ENCODE peak calls at places on chromosome 17, in five cellular contexts. U is stimulated activated naive CD4-positive, alpha-beta T cell; V is activated naive CD4-positive, alpha-beta T cell; N is B cell; K is GM12878. L is an unnamed sample.
A peak's percentile ranks its signal among the peaks of the same experiment; 100 is the strongest.

GRCh38 chr17:29151567-29151966 is 28.6 kb downstream of the MYO18A start:
- DNase-seq in K (no peak), N (no peak), V (no peak), U (no peak), L (no peak)

GRCh38 chr17:46063239-46063638 is 64.2 kb downstream of the STH start:
- DNase-seq in K (no peak), V (no peak), U (no peak), N (no peak), L (no peak)

GRCh38 chr17:50192116-50192872 is 9.1 kb downstream of the COL1A1 start:
- DNase-seq in U (no peak), V (no peak), N (no peak), K (no peak), L (no peak)

GRCh38 chr17:58917228-58917627 is 161.6 kb downstream of the PPM1E start:
- DNase-seq in V (no peak), K (no peak), N (no peak), U (no peak), L (no peak)

GRCh38 chr17:14886200-14886739 is 378.9 kb downstream of the PMP22 start:
- DNase-seq in V (no peak), N (no peak), K (no peak), U (no peak), L (no peak)

GRCh38 chr17:3993493-3994220 is 29.4 kb upstream of the ATP2A3 start:
- DNase-seq in N (no peak), V (no peak), K (peak; percentile 63), U (no peak), L (no peak)

GRCh38 chr17:10698116-10698818 is 873 bp downstream of the ADPRM start:
- DNase-seq in U (no peak), V (no peak), N (peak; percentile 6), K (no peak), L (no peak)

GRCh38 chr17:43092891-43093290 is 32.3 kb downstream of the BRCA1 start:
- DNase-seq in K (no peak), N (no peak), U (no peak), V (no peak), L (no peak)

GRCh38 chr17:79831367-79832210 is 7.7 kb downstream of the CBX4 start:
- DNase-seq in K (no peak), U (no peak), V (no peak), N (no peak), L (no peak)

GRCh38 chr17:50758989-50759544 is 8.3 kb downstream of the ANKRD40CL start:
- DNase-seq in V (no peak), N (no peak), K (no peak), U (no peak), L (no peak)

GRCh38 chr17:64146418-64147109 is 16.6 kb upstream of the ERN1 start:
- DNase-seq in N (no peak), V (peak; percentile 50), K (no peak), U (peak; percentile 55), L (peak; percentile 58)

GRCh38 chr17:7862692-7863437 is 5.1 kb downstream of the CYB5D1 start:
- DNase-seq in U (peak; percentile 38), K (no peak), V (no peak), N (peak; percentile 66), L (no peak)

GRCh38 chr17:80259642-80260535 is 763 bp upstream of the RNF213 start:
- DNase-seq in N (peak; percentile 89), U (peak; percentile 76), K (no peak), V (peak; percentile 48), L (peak; percentile 77)

GRCh38 chr17:50114849-50115357 is 15.1 kb downstream of the SAMD14 start:
- DNase-seq in V (no peak), K (no peak), N (peak; percentile 52), U (no peak), L (no peak)

GRCh38 chr17:65850486-65850885 is 289.0 kb upstream of the AXIN2 start:
- DNase-seq in U (no peak), N (no peak), V (no peak), K (peak; percentile 19), L (no peak)

GRCh38 chr17:50129303-50129945 is 536 bp downstream of the SAMD14 start:
- DNase-seq in N (peak; percentile 62), V (peak; percentile 13), U (peak; percentile 22), K (no peak), L (no peak)

GRCh38 chr17:6420173-6420641 is 14.7 kb downstream of the AIPL1 start:
- DNase-seq in N (no peak), V (no peak), K (no peak), U (no peak), L (no peak)

GRCh38 chr17:44775136-44775837 is 16.5 kb downstream of the ADAM11 start:
- DNase-seq in N (peak; percentile 95), V (peak; percentile 93), K (peak; percentile 91), U (peak; percentile 97), L (peak; percentile 94)

GRCh38 chr17:44911133-44912001 is 3.9 kb downstream of the GFAP start:
- DNase-seq in N (peak; percentile 44), V (peak; percentile 9), U (peak; percentile 8), K (no peak), L (peak; percentile 20)

GRCh38 chr17:72311004-72311403 is 190.2 kb downstream of the SOX9 start:
- DNase-seq in U (no peak), N (no peak), V (no peak), K (peak; percentile 23), L (no peak)

GRCh38 chr17:9825751-9826150 is at the start of gene GLP2R:
- DNase-seq in K (no peak), U (no peak), V (no peak), N (no peak), L (no peak)

GRCh38 chr17:82740906-82741759 is 5.7 kb downstream of the FN3K start:
- DNase-seq in V (no peak), U (no peak), N (no peak), K (no peak), L (no peak)

GRCh38 chr17:20010099-20010863 is 1.1 kb downstream of the SPECC1 start:
- DNase-seq in U (no peak), V (no peak), K (no peak), N (peak; percentile 27), L (no peak)

GRCh38 chr17:16072031-16072430 is 72.4 kb downstream of the TTC19 start:
- DNase-seq in K (no peak), V (no peak), N (no peak), U (no peak), L (no peak)

GRCh38 chr17:27531469-27531948 is 75.3 kb downstream of the KSR1 start:
- DNase-seq in N (no peak), K (no peak), V (no peak), U (no peak), L (no peak)

GRCh38 chr17:8372422-8372821 is 4.1 kb downstream of the KRABD2 start:
- DNase-seq in U (no peak), K (no peak), N (no peak), V (no peak), L (no peak)

GRCh38 chr17:41793749-41794602 is 7.5 kb upstream of the JUP start:
- DNase-seq in K (no peak), V (no peak), U (no peak), N (no peak), L (no peak)

GRCh38 chr17:81463506-81463905 is 49.1 kb downstream of the ACTG1 start:
- DNase-seq in U (no peak), N (no peak), V (no peak), K (no peak), L (no peak)

GRCh38 chr17:6541886-6542285 is 14.5 kb downstream of the PITPNM3 start:
- DNase-seq in N (no peak), U (no peak), V (no peak), K (no peak), L (no peak)

GRCh38 chr17:8707591-8708453 is 36.8 kb downstream of the CCDC42 start:
- DNase-seq in V (no peak), N (no peak), K (no peak), U (no peak), L (no peak)

GRCh38 chr17:44557653-44558285 is 485 bp downstream of the FZD2 start:
- DNase-seq in V (peak; percentile 21), K (no peak), N (peak; percentile 57), U (no peak), L (peak; percentile 21)

L was measured in T-cell.